ENCODE peak calls at places on chromosomes 4 and X, in eight cellular contexts. One of them, this sample, is unnamed.
A peak's percentile ranks its signal among the peaks of the same experiment; 100 is the strongest.

GRCh38 chr4:123986268-123986798 is 589.7 kb downstream of the SPRY1 start:
- DNase-seq in AG09309: peak; percentile 65
- DNase-seq in colonic mucosa: peak; percentile 25
- DNase-seq in A549: no peak
- DNase-seq in fibroblast of mammary gland: peak; percentile 89
- DNase-seq in epithelial cell of esophagus: peak; percentile 60
- DNase-seq in astrocyte of the cerebellum: peak; percentile 88
- DNase-seq in Peyer's patch: peak; percentile 59
- DNase-seq in this sample: peak; percentile 61

GRCh38 chr4:108337923-108338322 is 169.2 kb upstream of the LEF1 start:
- DNase-seq in astrocyte of the cerebellum: no peak
- DNase-seq in fibroblast of mammary gland: peak; percentile 16
- DNase-seq in colonic mucosa: no peak
- DNase-seq in Peyer's patch: no peak
- DNase-seq in AG09309: no peak
- DNase-seq in A549: no peak
- DNase-seq in epithelial cell of esophagus: no peak
- DNase-seq in this sample: no peak

GRCh38 chrX:3295731-3296130 is 50.7 kb downstream of the MXRA5 start:
- DNase-seq in colonic mucosa: peak; percentile 21
- DNase-seq in A549: peak; percentile 14
- DNase-seq in Peyer's patch: no peak
- DNase-seq in epithelial cell of esophagus: peak; percentile 30
- DNase-seq in fibroblast of mammary gland: peak; percentile 24
- DNase-seq in AG09309: no peak
- DNase-seq in astrocyte of the cerebellum: no peak
- DNase-seq in this sample: no peak

GRCh38 chr4:31545330-31545729 is 825.2 kb downstream of the PCDH7 start:
- DNase-seq in astrocyte of the cerebellum: no peak
- DNase-seq in Peyer's patch: no peak
- DNase-seq in AG09309: no peak
- DNase-seq in fibroblast of mammary gland: no peak
- DNase-seq in epithelial cell of esophagus: peak; percentile 34
- DNase-seq in A549: no peak
- DNase-seq in colonic mucosa: no peak
- DNase-seq in this sample: no peak

GRCh38 chrX:18174209-18174608 is 46.5 kb downstream of the BEND2 start:
- DNase-seq in A549: no peak
- DNase-seq in colonic mucosa: no peak
- DNase-seq in fibroblast of mammary gland: no peak
- DNase-seq in Peyer's patch: no peak
- DNase-seq in astrocyte of the cerebellum: no peak
- DNase-seq in AG09309: no peak
- DNase-seq in epithelial cell of esophagus: no peak
- DNase-seq in this sample: no peak

GRCh38 chrX:40248822-40249221 is 151.1 kb upstream of the BCOR start:
- DNase-seq in A549: no peak
- DNase-seq in Peyer's patch: no peak
- DNase-seq in AG09309: no peak
- DNase-seq in astrocyte of the cerebellum: no peak
- DNase-seq in colonic mucosa: no peak
- DNase-seq in fibroblast of mammary gland: no peak
- DNase-seq in epithelial cell of esophagus: no peak
- DNase-seq in this sample: no peak

GRCh38 chrX:25015486-25016360 is at the start of gene ARX:
- DNase-seq in astrocyte of the cerebellum: peak; percentile 15
- DNase-seq in colonic mucosa: peak; percentile 54
- DNase-seq in A549: peak; percentile 43
- DNase-seq in Peyer's patch: peak; percentile 62
- DNase-seq in fibroblast of mammary gland: peak; percentile 44
- DNase-seq in epithelial cell of esophagus: peak; percentile 79
- DNase-seq in AG09309: no peak
- DNase-seq in this sample: no peak

GRCh38 chr4:158906073-158906472 is 137.2 kb downstream of the FNIP2 start:
- DNase-seq in AG09309: no peak
- DNase-seq in fibroblast of mammary gland: no peak
- DNase-seq in colonic mucosa: no peak
- DNase-seq in Peyer's patch: no peak
- DNase-seq in astrocyte of the cerebellum: no peak
- DNase-seq in A549: no peak
- DNase-seq in epithelial cell of esophagus: peak; percentile 14
- DNase-seq in this sample: no peak

GRCh38 chr4:19382993-19383392 is 868.7 kb upstream of the SLIT2 start:
- DNase-seq in epithelial cell of esophagus: peak; percentile 35
- DNase-seq in colonic mucosa: no peak
- DNase-seq in A549: no peak
- DNase-seq in fibroblast of mammary gland: peak; percentile 94
- DNase-seq in astrocyte of the cerebellum: peak; percentile 71
- DNase-seq in AG09309: peak; percentile 71
- DNase-seq in Peyer's patch: no peak
- DNase-seq in this sample: peak; percentile 7

GRCh38 chrX:116272328-116272727 is 101.8 kb downstream of the AGTR2 start:
- DNase-seq in Peyer's patch: peak; percentile 45
- DNase-seq in astrocyte of the cerebellum: peak; percentile 70
- DNase-seq in epithelial cell of esophagus: peak; percentile 91
- DNase-seq in AG09309: peak; percentile 79
- DNase-seq in colonic mucosa: no peak
- DNase-seq in A549: peak; percentile 12
- DNase-seq in fibroblast of mammary gland: peak; percentile 91
- DNase-seq in this sample: peak; percentile 31

GRCh38 chrX:2446815-2447214 is 54.0 kb downstream of the DHRSX start:
- DNase-seq in fibroblast of mammary gland: no peak
- DNase-seq in colonic mucosa: no peak
- DNase-seq in epithelial cell of esophagus: no peak
- DNase-seq in A549: no peak
- DNase-seq in astrocyte of the cerebellum: no peak
- DNase-seq in Peyer's patch: no peak
- DNase-seq in AG09309: no peak
- DNase-seq in this sample: no peak

GRCh38 chr4:187606581-187606980 is 389.0 kb upstream of the ZFP42 start:
- DNase-seq in A549: peak; percentile 18
- DNase-seq in AG09309: peak; percentile 17
- DNase-seq in Peyer's patch: peak; percentile 48
- DNase-seq in fibroblast of mammary gland: peak; percentile 73
- DNase-seq in astrocyte of the cerebellum: peak; percentile 27
- DNase-seq in epithelial cell of esophagus: peak; percentile 85
- DNase-seq in colonic mucosa: peak; percentile 27
- DNase-seq in this sample: no peak

GRCh38 chr4:5708171-5708828 is at the start of gene EVC2:
- DNase-seq in AG09309: no peak
- DNase-seq in Peyer's patch: peak; percentile 76
- DNase-seq in fibroblast of mammary gland: peak; percentile 62
- DNase-seq in A549: peak; percentile 13
- DNase-seq in astrocyte of the cerebellum: no peak
- DNase-seq in epithelial cell of esophagus: peak; percentile 39
- DNase-seq in colonic mucosa: peak; percentile 55
- DNase-seq in this sample: no peak

GRCh38 chr4:52588097-52588496 is 71.0 kb downstream of the USP46 start:
- DNase-seq in fibroblast of mammary gland: peak; percentile 22
- DNase-seq in A549: no peak
- DNase-seq in epithelial cell of esophagus: peak; percentile 14
- DNase-seq in colonic mucosa: no peak
- DNase-seq in Peyer's patch: no peak
- DNase-seq in AG09309: no peak
- DNase-seq in astrocyte of the cerebellum: no peak
- DNase-seq in this sample: no peak

GRCh38 chr4:8379281-8379680 is 61.2 kb downstream of the ACOX3 start:
- DNase-seq in AG09309: no peak
- DNase-seq in A549: no peak
- DNase-seq in colonic mucosa: no peak
- DNase-seq in Peyer's patch: no peak
- DNase-seq in fibroblast of mammary gland: no peak
- DNase-seq in epithelial cell of esophagus: no peak
- DNase-seq in astrocyte of the cerebellum: no peak
- DNase-seq in this sample: no peak

GRCh38 chrX:119685225-119686066 is 7.5 kb downstream of the SEPTIN6 start:
- DNase-seq in fibroblast of mammary gland: peak; percentile 37
- DNase-seq in epithelial cell of esophagus: no peak
- DNase-seq in Peyer's patch: peak; percentile 79
- DNase-seq in A549: no peak
- DNase-seq in colonic mucosa: no peak
- DNase-seq in AG09309: no peak
- DNase-seq in astrocyte of the cerebellum: no peak
- DNase-seq in this sample: no peak

GRCh38 chrX:11381464-11381863 is 88.3 kb downstream of the AMELX start:
- DNase-seq in fibroblast of mammary gland: peak; percentile 78
- DNase-seq in Peyer's patch: peak; percentile 48
- DNase-seq in A549: peak; percentile 5
- DNase-seq in colonic mucosa: peak; percentile 51
- DNase-seq in astrocyte of the cerebellum: peak; percentile 49
- DNase-seq in AG09309: peak; percentile 24
- DNase-seq in epithelial cell of esophagus: peak; percentile 53
- DNase-seq in this sample: peak; percentile 32

GRCh38 chr4:7857238-7857701 is 82.4 kb downstream of the AFAP1 start:
- DNase-seq in Peyer's patch: no peak
- DNase-seq in astrocyte of the cerebellum: no peak
- DNase-seq in epithelial cell of esophagus: peak; percentile 71
- DNase-seq in A549: no peak
- DNase-seq in fibroblast of mammary gland: peak; percentile 97
- DNase-seq in colonic mucosa: no peak
- DNase-seq in AG09309: peak; percentile 81
- DNase-seq in this sample: peak; percentile 72

GRCh38 chr4:164350086-164350485 is 403.8 kb upstream of the SMIM31 start:
- DNase-seq in A549: no peak
- DNase-seq in fibroblast of mammary gland: peak; percentile 1
- DNase-seq in Peyer's patch: no peak
- DNase-seq in colonic mucosa: no peak
- DNase-seq in epithelial cell of esophagus: peak; percentile 68
- DNase-seq in astrocyte of the cerebellum: no peak
- DNase-seq in AG09309: no peak
- DNase-seq in this sample: no peak

GRCh38 chrX:138847930-138848329 is 136.4 kb upstream of the FGF13 start:
- DNase-seq in A549: no peak
- DNase-seq in AG09309: no peak
- DNase-seq in epithelial cell of esophagus: peak; percentile 47
- DNase-seq in Peyer's patch: no peak
- DNase-seq in fibroblast of mammary gland: peak; percentile 42
- DNase-seq in colonic mucosa: no peak
- DNase-seq in astrocyte of the cerebellum: peak; percentile 27
- DNase-seq in this sample: no peak
- TF ChIP-seq CTCF in A549: no peak
- TF ChIP-seq CTCF in AG09309: peak; percentile 30
- TF ChIP-seq CTCF in epithelial cell of esophagus: peak; percentile 47
- TF ChIP-seq CTCF in Peyer's patch: no peak
- TF ChIP-seq CTCF in fibroblast of mammary gland: peak; percentile 27
- TF ChIP-seq CTCF in colonic mucosa: no peak
- TF ChIP-seq CTCF in astrocyte of the cerebellum: peak; percentile 39
- TF ChIP-seq CTCF in this sample: no peak

GRCh38 chr4:104447346-104447745 is 47.3 kb downstream of the CXXC4 start:
- DNase-seq in A549: no peak
- DNase-seq in fibroblast of mammary gland: no peak
- DNase-seq in colonic mucosa: no peak
- DNase-seq in Peyer's patch: no peak
- DNase-seq in astrocyte of the cerebellum: no peak
- DNase-seq in epithelial cell of esophagus: no peak
- DNase-seq in AG09309: no peak
- DNase-seq in this sample: no peak

GRCh38 chr4:104444685-104445084 is 50.0 kb downstream of the CXXC4 start:
- DNase-seq in Peyer's patch: no peak
- DNase-seq in astrocyte of the cerebellum: no peak
- DNase-seq in fibroblast of mammary gland: no peak
- DNase-seq in A549: no peak
- DNase-seq in epithelial cell of esophagus: no peak
- DNase-seq in AG09309: no peak
- DNase-seq in colonic mucosa: no peak
- DNase-seq in this sample: no peak

GRCh38 chr4:104449537-104449936 is 45.2 kb downstream of the CXXC4 start:
- DNase-seq in colonic mucosa: no peak
- DNase-seq in A549: no peak
- DNase-seq in Peyer's patch: no peak
- DNase-seq in epithelial cell of esophagus: peak; percentile 44
- DNase-seq in astrocyte of the cerebellum: no peak
- DNase-seq in fibroblast of mammary gland: no peak
- DNase-seq in AG09309: no peak
- DNase-seq in this sample: no peak

GRCh38 chr4:104451573-104451972 is 43.1 kb downstream of the CXXC4 start:
- DNase-seq in AG09309: no peak
- DNase-seq in A549: no peak
- DNase-seq in astrocyte of the cerebellum: peak; percentile 1
- DNase-seq in fibroblast of mammary gland: peak; percentile 14
- DNase-seq in epithelial cell of esophagus: peak; percentile 26
- DNase-seq in Peyer's patch: no peak
- DNase-seq in colonic mucosa: no peak
- DNase-seq in this sample: no peak

GRCh38 chr4:104446431-104446925 is 48.2 kb downstream of the CXXC4 start:
- DNase-seq in colonic mucosa: no peak
- DNase-seq in A549: no peak
- DNase-seq in Peyer's patch: no peak
- DNase-seq in fibroblast of mammary gland: no peak
- DNase-seq in AG09309: no peak
- DNase-seq in epithelial cell of esophagus: no peak
- DNase-seq in astrocyte of the cerebellum: no peak
- DNase-seq in this sample: no peak
- H3K4me3 ChIP-seq in colonic mucosa: no peak overlapping the region
- H3K4me3 ChIP-seq in A549: no peak overlapping the region
- H3K4me3 ChIP-seq in Peyer's patch: no peak overlapping the region
- H3K4me3 ChIP-seq in fibroblast of mammary gland: no peak overlapping the region
- H3K4me3 ChIP-seq in AG09309: no peak overlapping the region
- H3K4me3 ChIP-seq in epithelial cell of esophagus: no peak overlapping the region
- H3K4me3 ChIP-seq in astrocyte of the cerebellum: no peak overlapping the region
- H3K4me3 ChIP-seq in this sample: no peak overlapping the region

DNA sequence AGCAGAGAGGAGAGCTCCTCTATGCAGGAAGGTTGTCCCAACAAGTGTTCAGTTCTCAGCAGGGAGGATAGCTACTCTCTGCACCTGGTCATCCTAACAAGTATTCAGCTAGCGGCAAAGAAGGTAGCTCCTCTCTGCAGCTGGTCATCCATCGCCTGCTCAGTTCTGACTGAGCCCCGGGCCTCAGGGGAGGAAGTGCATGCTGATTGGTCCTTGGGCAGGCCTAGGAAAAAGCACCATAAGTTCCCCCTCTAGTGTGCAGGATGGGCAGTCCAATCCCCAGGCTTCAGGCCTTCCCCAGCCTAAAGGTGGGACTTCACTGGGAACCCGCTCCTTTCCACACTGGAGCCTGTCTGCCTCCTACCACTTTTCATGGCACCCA is 4.4 kb upstream of the FBXW7 start:
- DNase-seq in A549: no peak
- DNase-seq in AG09309: no peak
- DNase-seq in epithelial cell of esophagus: no peak
- DNase-seq in colonic mucosa: no peak
- DNase-seq in fibroblast of mammary gland: no peak
- DNase-seq in astrocyte of the cerebellum: no peak
- DNase-seq in Peyer's patch: no peak
- DNase-seq in this sample: no peak
- TF ChIP-seq CTCF in A549: no peak
- TF ChIP-seq CTCF in AG09309: no peak
- TF ChIP-seq CTCF in epithelial cell of esophagus: no peak
- TF ChIP-seq CTCF in colonic mucosa: no peak
- TF ChIP-seq CTCF in fibroblast of mammary gland: no peak
- TF ChIP-seq CTCF in astrocyte of the cerebellum: no peak
- TF ChIP-seq CTCF in Peyer's patch: no peak
- TF ChIP-seq CTCF in this sample: no peak

DNA sequence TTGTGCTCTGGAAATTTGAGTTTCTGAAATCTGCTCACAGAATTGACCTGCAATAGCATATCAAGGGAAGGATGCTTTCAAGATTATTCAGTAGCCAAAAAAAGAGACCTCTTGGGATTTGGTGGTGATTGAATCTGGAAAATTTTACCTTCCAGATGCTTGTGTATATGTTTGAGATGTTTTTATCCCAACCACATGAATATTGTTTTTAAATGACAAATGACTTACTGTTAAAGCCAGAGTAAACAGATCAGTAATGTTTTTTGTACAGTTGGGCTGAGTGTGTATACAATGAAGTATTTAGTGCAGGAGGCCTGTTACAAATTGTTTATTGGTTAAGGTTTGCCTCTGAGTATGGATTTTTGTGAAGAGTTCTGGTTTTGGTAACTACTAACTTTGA is 126.5 kb downstream of the CBR4 start:
- DNase-seq in AG09309: no peak
- DNase-seq in epithelial cell of esophagus: no peak
- DNase-seq in fibroblast of mammary gland: peak; percentile 79
- DNase-seq in colonic mucosa: no peak
- DNase-seq in Peyer's patch: no peak
- DNase-seq in A549: no peak
- DNase-seq in astrocyte of the cerebellum: no peak
- DNase-seq in this sample: no peak
- H3K4me3 ChIP-seq in AG09309: no peak overlapping the region
- H3K4me3 ChIP-seq in epithelial cell of esophagus: no peak overlapping the region
- H3K4me3 ChIP-seq in fibroblast of mammary gland: no peak overlapping the region
- H3K4me3 ChIP-seq in colonic mucosa: no peak overlapping the region
- H3K4me3 ChIP-seq in Peyer's patch: no peak overlapping the region
- H3K4me3 ChIP-seq in A549: no peak overlapping the region
- H3K4me3 ChIP-seq in astrocyte of the cerebellum: no peak overlapping the region
- H3K4me3 ChIP-seq in this sample: no peak overlapping the region